ENCODE peak calls at places on chromosomes 5 and 9, in eight cellular contexts. L, Y, P, Z, O, D, M and J are unnamed samples.

GRCh38 chr9:93636667-93637066 is 60.3 kb downstream of the PHF2 start:
- DNase-seq in M (no peak), Y (no peak), D (no peak), O (no peak), P (no peak), L (no peak), Z (no peak), J (no peak)

GRCh38 chr5:143543358-143544255 is 140.1 kb upstream of the NR3C1 start:
- DNase-seq in Y (peak; percentile 42), Z (no peak), P (no peak), M (peak; percentile 75), L (no peak), O (no peak), D (no peak), J (no peak)

GRCh38 chr5:17819786-17820185 is 185.5 kb downstream of the TAF11L14 start:
- DNase-seq in P (no peak), M (peak; percentile 60), Z (no peak), L (no peak), D (no peak), O (no peak), Y (no peak), J (no peak)

GRCh38 chr9:134887686-134888602 is 7.3 kb downstream of the FCN2 start:
- DNase-seq in L (peak; percentile 16), O (no peak), Y (no peak), D (no peak), M (no peak), P (no peak), Z (no peak), J (no peak)

GRCh38 chr9:32376295-32376694 is 8.1 kb upstream of the ACO1 start:
- DNase-seq in Y (peak; percentile 27), L (no peak), D (no peak), P (no peak), M (no peak), O (no peak), Z (no peak), J (no peak)

GRCh38 chr9:113139953-113140352 is 10.9 kb upstream of the SLC31A2 start:
- DNase-seq in O (no peak), D (no peak), Y (no peak), P (no peak), M (no peak), L (no peak), Z (no peak), J (no peak)

GRCh38 chr9:129606161-129607025 is 14.5 kb downstream of the C9orf50 start:
- DNase-seq in D (no peak), L (no peak), Y (peak; percentile 40), P (no peak), M (no peak), O (no peak), Z (no peak), J (no peak)

GRCh38 chr5:99037668-99038067 is 108.9 kb upstream of the CHD1 start:
- DNase-seq in D (peak; percentile 25), O (no peak), P (no peak), Y (no peak), M (peak; percentile 72), L (no peak), Z (no peak), J (no peak)

GRCh38 chr9:134346151-134346550 is 19.9 kb downstream of the RXRA start:
- DNase-seq in D (no peak), P (no peak), L (no peak), Y (no peak), M (no peak), O (no peak), Z (no peak), J (no peak)

GRCh38 chr5:163163858-163164257 is 273.5 kb upstream of the CCNG1 start:
- DNase-seq in P (no peak), D (no peak), O (no peak), Z (no peak), M (peak; percentile 49), Y (no peak), L (no peak), J (no peak)

GRCh38 chr5:168314735-168315411 is 23.4 kb downstream of the WWC1 start:
- DNase-seq in O (no peak), Y (peak; percentile 80), D (no peak), P (no peak), Z (peak; percentile 84), L (no peak), M (peak; percentile 95), J (no peak)

GRCh38 chr5:34505731-34506130 is 150.4 kb upstream of the RAI14 start:
- DNase-seq in L (no peak), M (no peak), Y (no peak), D (no peak), Z (no peak), O (no peak), P (no peak), J (no peak)

GRCh38 chr5:181035991-181036815 is 3.9 kb upstream of the BTNL9 start:
- DNase-seq in D (no peak), L (no peak), P (peak; percentile 47), Y (no peak), Z (no peak), O (no peak), M (peak; percentile 20), J (no peak)

GRCh38 chr5:122164070-122164435 is 34.7 kb downstream of the ZNF474 start:
- DNase-seq in D (no peak), M (no peak), Z (no peak), O (no peak), L (no peak), P (no peak), Y (no peak), J (no peak)

GRCh38 chr5:32828492-32828891 is 117.4 kb downstream of the NPR3 start:
- DNase-seq in Z (no peak), M (peak; percentile 16), D (no peak), P (no peak), Y (no peak), L (no peak), O (no peak), J (no peak)

GRCh38 chr5:82421119-82421518 is 143.0 kb upstream of the RPS23 start:
- DNase-seq in Z (peak; percentile 61), Y (peak; percentile 95), M (peak; percentile 98), L (no peak), O (no peak), P (no peak), D (no peak), J (no peak)

GRCh38 chr9:122988919-122989614 is 44.4 kb upstream of the GPR21 start:
- DNase-seq in Y (no peak), P (no peak), Z (no peak), L (no peak), D (no peak), O (no peak), M (no peak), J (no peak)

GRCh38 chr9:129476821-129477611 is 143.9 kb downstream of the C9orf50 start:
- DNase-seq in Z (no peak), D (no peak), Y (no peak), M (peak; percentile 43), O (no peak), P (no peak), L (peak; percentile 52), J (no peak)

GRCh38 chr9:136091582-136092352 is 3.3 kb downstream of the NACC2 start:
- DNase-seq in Z (no peak), L (no peak), P (peak; percentile 51), O (no peak), D (no peak), Y (no peak), M (no peak), J (peak; percentile 5)

GRCh38 chr5:124645396-124645795 is 101.0 kb downstream of the ZNF608 start:
- DNase-seq in Z (no peak), O (no peak), L (no peak), D (no peak), M (no peak), P (no peak), Y (no peak), J (no peak)

GRCh38 chr5:159403906-159404641 is 73.8 kb upstream of the IL12B start:
- DNase-seq in P (peak; percentile 7), O (no peak), Y (no peak), M (no peak), Z (no peak), L (no peak), D (no peak), J (no peak)

GRCh38 chr5:106843812-106844416 is 826.8 kb downstream of the EFNA5 start:
- DNase-seq in Y (peak; percentile 12), Z (no peak), M (peak; percentile 71), L (no peak), D (no peak), O (no peak), P (no peak), J (no peak)

GRCh38 chr9:133113163-133113927 is 7.7 kb downstream of the RALGDS start:
- DNase-seq in M (no peak), Z (no peak), O (no peak), Y (peak; percentile 57), L (peak; percentile 63), P (no peak), D (no peak), J (peak; percentile 8)

DNA sequence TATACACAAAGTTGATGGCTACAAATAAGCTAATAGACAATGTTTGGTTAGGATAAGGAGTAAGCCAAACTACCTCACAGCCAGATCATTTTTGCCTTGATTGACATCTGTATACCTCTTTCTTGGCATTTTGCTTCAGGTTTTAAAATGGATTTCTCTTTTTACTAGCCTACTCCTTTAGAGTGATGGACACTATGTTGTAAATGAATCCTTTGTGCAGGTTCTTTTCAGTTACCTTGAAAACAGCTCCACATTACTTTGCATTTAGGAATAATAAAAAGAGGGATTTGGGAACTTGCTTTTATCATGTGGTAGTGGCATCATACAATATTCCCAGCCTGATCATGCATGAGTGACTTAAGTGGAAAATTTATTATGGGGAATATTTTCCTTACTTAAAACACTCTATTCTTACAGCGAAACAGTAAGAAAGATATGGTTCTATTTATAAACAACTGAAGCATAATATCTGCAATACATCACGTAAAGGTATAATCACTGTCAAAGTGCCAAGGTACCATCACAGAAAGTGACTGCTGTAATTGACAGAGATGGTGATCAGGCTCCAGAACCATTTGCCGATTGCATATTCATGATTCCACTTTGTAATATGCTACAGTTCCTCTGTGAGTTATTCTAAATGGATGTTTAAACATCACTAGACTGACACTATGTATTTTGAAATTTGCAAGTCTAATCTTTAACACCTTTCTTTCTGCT is 327.0 kb downstream of the DMRTA1 start:
- DNase-seq in M (no peak), Y (no peak), P (no peak), O (no peak), L (no peak), Z (no peak), D (no peak), J (no peak)
- H3K9me3 ChIP-seq in M (no peaks in the 10 kb centered on the region), Y (no peaks in the 10 kb centered on the region), P (no peaks in the 10 kb centered on the region), O (no peaks in the 10 kb centered on the region), L (no peaks in the 10 kb centered on the region), Z (no peaks in the 10 kb centered on the region), D (no peaks in the 10 kb centered on the region), J (no peaks in the 10 kb centered on the region)

GRCh38 chr5:150647275-150648251 is 7.1 kb downstream of the SYNPO start:
- DNase-seq in O (no peak), Z (no peak), Y (peak; percentile 56), D (no peak), P (no peak), L (peak; percentile 92), M (no peak), J (no peak)
- H3K4me3 ChIP-seq in O (no peak overlapping the region), Z (no peak overlapping the region), Y (no peak overlapping the region), D (no peak overlapping the region), P (no peak overlapping the region), L (no peak overlapping the region), M (no peak overlapping the region), J (no peak overlapping the region)

GRCh38 chr9:96038914-96039313 is 163.4 kb downstream of the ERCC6L2 start:
- DNase-seq in M (no peak), P (no peak), D (no peak), O (no peak), L (no peak), Y (no peak), Z (no peak), J (no peak)
- H3K9me3 ChIP-seq in M (no peaks in the 10 kb centered on the region), P (peaks cover 14% of the 10 kb centered on the region), D (peaks cover 8% of the 10 kb centered on the region), O (peaks cover 30% of the 10 kb centered on the region), L (no peaks in the 10 kb centered on the region), Y (no peaks in the 10 kb centered on the region), Z (peaks cover 26% of the 10 kb centered on the region), J (no peaks in the 10 kb centered on the region)

GRCh38 chr5:150065346-150065745 is 21.0 kb downstream of the CSF1R start:
- DNase-seq in Y (peak; percentile 25), M (no peak), O (no peak), L (no peak), P (no peak), Z (no peak), D (no peak), J (no peak)
- H3K4me3 ChIP-seq in Y (no peak overlapping the region), M (no peak overlapping the region), O (no peak overlapping the region), L (no peak overlapping the region), P (no peak overlapping the region), Z (no peak overlapping the region), D (no peak overlapping the region), J (no peak overlapping the region)